ENCODE peak calls at places on chromosomes 2 and 18, in six cellular contexts. Y is SK-N-SH, N is GM13977, T is astrocyte of the spinal cord, M is bronchial epithelial cell, Q is transverse colon. F is an unnamed sample.

GRCh38 chr2:58107803-58108710 is 61.5 kb downstream of the VRK2 start:
- DNase-seq in Y (no peak), Q (no peak), M (peak), N (no peak), T (peak), F (no peak)

GRCh38 chr2:166332049-166332448 is 43.7 kb downstream of the SCN9A start:
- DNase-seq in N (no peak), M (no peak), Y (no peak), Q (no peak), T (no peak), F (no peak)

GRCh38 chr2:96550787-96551604 is 14.4 kb downstream of the ARID5A start:
- DNase-seq in N (no peak), Y (peak), Q (no peak), M (no peak), T (peak), F (no peak)

GRCh38 chr18:44500820-44501670 is 179.6 kb upstream of the SETBP1 start:
- DNase-seq in N (no peak), Y (no peak), M (no peak), Q (no peak), T (no peak), F (no peak)

GRCh38 chr2:45964226-45964841 is 312.9 kb downstream of the PRKCE start:
- DNase-seq in N (no peak), Y (peak), M (peak), Q (peak), T (peak), F (peak)

GRCh38 chr2:156356006-156356764 is 23.7 kb upstream of the NR4A2 start:
- DNase-seq in M (peak), N (no peak), Q (no peak), T (peak), Y (no peak), F (no peak)

GRCh38 chr18:23588836-23589560 is 2.7 kb upstream of the NPC1 start:
- DNase-seq in N (no peak), Y (no peak), M (peak), T (peak), Q (no peak), F (no peak)

GRCh38 chr18:2979027-2979570 is 33.8 kb downstream of the LPIN2 start:
- DNase-seq in M (peak), N (no peak), Q (no peak), T (peak), Y (no peak), F (no peak)

GRCh38 chr2:210681481-210681880 is 125.1 kb downstream of the CPS1 start:
- DNase-seq in T (no peak), N (no peak), Y (no peak), Q (no peak), M (no peak), F (no peak)

GRCh38 chr2:71995067-71995665 is 152.5 kb downstream of the CYP26B1 start:
- DNase-seq in Y (peak), M (peak), N (no peak), T (peak), Q (no peak), F (no peak)

GRCh38 chr18:11976882-11977281 is 4.4 kb upstream of the IMPA2 start:
- DNase-seq in M (peak), T (peak), N (no peak), Y (no peak), Q (no peak), F (no peak)

GRCh38 chr2:96485751-96486643 is 19.2 kb downstream of the NEURL3 start:
- DNase-seq in Y (no peak), M (peak), N (peak), Q (peak), T (peak), F (no peak)

GRCh38 chr18:56945171-56945863 is 201.6 kb upstream of the BOD1L2 start:
- DNase-seq in Y (no peak), N (no peak), M (no peak), Q (no peak), T (no peak), F (no peak)

DNA sequence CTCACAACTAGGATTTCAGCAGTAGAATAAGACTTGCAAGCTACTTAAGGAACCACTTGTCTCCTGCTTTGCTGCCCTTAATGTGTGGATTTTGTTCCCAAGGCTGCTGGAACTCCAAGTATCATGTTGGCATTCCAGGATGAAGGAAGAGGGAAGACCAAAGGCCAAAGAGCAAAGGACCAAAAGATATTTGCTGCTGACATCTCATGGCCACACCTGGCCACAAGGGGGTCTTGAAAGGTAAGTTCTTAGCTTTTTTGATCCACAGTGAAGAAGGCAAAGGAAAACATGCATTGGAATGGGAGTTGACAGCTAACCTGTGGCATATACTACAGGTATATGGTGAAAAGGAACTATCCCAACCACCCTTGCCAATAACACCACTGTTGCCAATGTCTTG is 3.9 kb upstream of the MATN3 start:
- DNase-seq in Y (no peak), M (no peak), N (no peak), Q (no peak), T (no peak), F (no peak)
- TF ChIP-seq CTCF in Y (no peak), M (no peak), N (no peak), Q (no peak), T (no peak), F (no peak)

GRCh38 chr2:7098816-7099215 is 181.6 kb downstream of the RNF144A start:
- DNase-seq in Y (no peak), N (no peak), Q (no peak), M (no peak), T (no peak), F (no peak)
- TF ChIP-seq CTCF in Y (no peak), N (no peak), Q (no peak), M (no peak), T (no peak), F (no peak)

GRCh38 chr2:104448661-104449410 is 405.1 kb upstream of the POU3F3 start:
- DNase-seq in T (no peak), N (no peak), M (no peak), Q (no peak), Y (no peak), F (no peak)

GRCh38 chr2:104444392-104444791 is 409.5 kb upstream of the POU3F3 start:
- DNase-seq in T (peak), N (no peak), Y (no peak), Q (no peak), M (no peak), F (no peak)

GRCh38 chr2:104444840-104445239 is 409.1 kb upstream of the POU3F3 start:
- DNase-seq in N (no peak), M (no peak), Q (no peak), T (no peak), Y (no peak), F (no peak)

GRCh38 chr2:104452558-104452957 is 401.4 kb upstream of the POU3F3 start:
- DNase-seq in T (no peak), Y (no peak), M (no peak), Q (no peak), N (no peak), F (no peak)

GRCh38 chr2:104447831-104448434 is 406.0 kb upstream of the POU3F3 start:
- DNase-seq in Y (no peak), Q (no peak), N (no peak), M (no peak), T (no peak), F (no peak)
- TF ChIP-seq CTCF in Y (no peak), Q (no peak), N (no peak), M (no peak), T (peak), F (no peak)

GRCh38 chr2:29650634-29651097 is 270.7 kb downstream of the ALK start:
- DNase-seq in Q (no peak), M (peak), T (no peak), N (no peak), Y (peak), F (no peak)

GRCh38 chr2:29640360-29640759 is 281.0 kb downstream of the ALK start:
- DNase-seq in T (no peak), M (peak), Y (no peak), N (no peak), Q (no peak), F (no peak)

DNA sequence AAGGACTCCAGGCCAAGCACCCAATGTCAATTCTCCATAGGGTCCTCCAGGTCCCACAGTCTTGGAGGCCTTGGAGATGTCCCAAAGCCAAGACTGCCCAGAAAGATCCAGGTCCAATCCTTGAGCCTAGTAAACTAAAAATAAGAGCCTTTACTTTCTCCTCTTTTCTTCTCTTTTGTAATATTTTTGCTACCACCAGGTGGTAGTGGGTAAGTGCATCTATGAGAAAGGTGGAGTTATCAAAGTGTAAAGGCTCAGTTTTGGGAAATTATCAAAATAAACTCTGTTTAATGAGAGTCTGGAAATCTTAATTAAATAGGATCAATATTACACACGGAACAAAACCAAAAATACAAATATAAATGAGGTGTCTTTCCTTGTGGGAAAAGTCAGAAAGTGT is 276.4 kb downstream of the ALK start:
- DNase-seq in M (no peak), N (no peak), T (no peak), Y (no peak), Q (no peak), F (no peak)
- TF ChIP-seq CTCF in M (no peak), N (no peak), T (no peak), Y (peak), Q (no peak), F (no peak)